ENCODE peak calls at places on chromosomes 1 and 21, in six cellular contexts. S is IMR-90; Q is H7; Y is CD8-positive, alpha-beta memory T cell; L is left ventricle myocardium inferior; H is fibroblast of villous mesenchyme. U is an unnamed sample.

GRCh38 chr1:157113116-157113515 is 13.5 kb upstream of the ETV3L start:
- DNase-seq in Q (no peak), H (no peak), L (no peak), Y (no peak), S (no peak), U (no peak)

GRCh38 chr1:67191668-67192520 is 25.6 kb downstream of the IL23R start:
- DNase-seq in L (no peak), Y (no peak), Q (no peak), S (no peak), H (peak), U (no peak)

GRCh38 chr1:67465371-67465770 is 35.2 kb upstream of the SERBP1 start:
- DNase-seq in S (no peak), L (no peak), H (no peak), Q (no peak), Y (no peak), U (no peak)

GRCh38 chr21:14551741-14552140 is 5.6 kb upstream of the SAMSN1 start:
- DNase-seq in Q (no peak), H (no peak), S (no peak), Y (no peak), L (no peak), U (no peak)

GRCh38 chr1:12301518-12302237 is 71.8 kb downstream of the VPS13D start:
- DNase-seq in H (no peak), S (no peak), Y (no peak), L (no peak), Q (no peak), U (no peak)

GRCh38 chr1:12245116-12245515 is 15.3 kb downstream of the VPS13D start:
- DNase-seq in Y (no peak), S (no peak), H (peak), Q (no peak), L (no peak), U (no peak)

GRCh38 chr1:233364695-233365539 is 37.4 kb downstream of the MAP3K21 start:
- DNase-seq in H (peak), Y (no peak), S (peak), Q (peak), L (no peak), U (peak)

GRCh38 chr1:224769987-224770693 is 154.0 kb downstream of the CNIH3 start:
- DNase-seq in Q (no peak), L (no peak), H (peak), Y (no peak), S (peak), U (no peak)

GRCh38 chr1:21261551-21262281 is 28.5 kb downstream of the ECE1 start:
- DNase-seq in H (peak), Q (no peak), Y (no peak), S (peak), L (peak), U (no peak)

GRCh38 chr1:204089044-204089751 is 16.3 kb downstream of the SOX13 start:
- DNase-seq in H (peak), S (no peak), Y (no peak), Q (peak), L (no peak), U (no peak)

GRCh38 chr1:116311756-116312691 is 61.0 kb upstream of the ATP1A1 start:
- DNase-seq in Y (no peak), L (no peak), Q (peak), S (no peak), H (no peak), U (no peak)

GRCh38 chr1:172276120-172276818 is 144.2 kb upstream of the C1orf105 start:
- DNase-seq in S (no peak), H (no peak), L (no peak), Q (no peak), Y (no peak), U (no peak)

GRCh38 chr1:39214714-39214997 is 10.2 kb downstream of the MACF1 start:
- DNase-seq in Q (no peak), H (no peak), Y (no peak), L (no peak), S (no peak), U (no peak)
- H3K4me3 ChIP-seq in Q (no peak), H (no peak), Y (peak), L (peak), S (no peak), U (peak)

GRCh38 chr1:181189691-181190361 is 101.3 kb downstream of the IER5 start:
- DNase-seq in H (peak), S (peak), Q (peak), L (peak), Y (peak), U (peak)

GRCh38 chr1:181191494-181192040 is 103.1 kb downstream of the IER5 start:
- DNase-seq in Y (no peak), H (no peak), Q (no peak), S (no peak), L (no peak), U (no peak)

GRCh38 chr1:181189245-181189644 is 100.7 kb downstream of the IER5 start:
- DNase-seq in H (no peak), L (no peak), Q (no peak), Y (no peak), S (no peak), U (no peak)

GRCh38 chr1:181192277-181192676 is 103.8 kb downstream of the IER5 start:
- DNase-seq in S (no peak), L (no peak), Q (no peak), Y (no peak), H (no peak), U (no peak)

GRCh38 chr1:181190362-181191035 is 102.0 kb downstream of the IER5 start:
- DNase-seq in H (no peak), Y (no peak), S (no peak), L (no peak), Q (peak), U (no peak)
- H3K4me3 ChIP-seq in H (peak), Y (no peak), S (no peak), L (peak), Q (peak), U (no peak)

GRCh38 chr1:211580303-211580687 is 1.3 kb upstream of the SLC30A1 start:
- DNase-seq in L (no peak), H (no peak), Q (no peak), S (no peak), Y (no peak), U (no peak)
- H3K4me3 ChIP-seq in L (peak), H (no peak), Q (no peak), S (no peak), Y (no peak), U (peak)

GRCh38 chr1:231418741-231419107 is 3.4 kb downstream of the EGLN1 start:
- DNase-seq in S (no peak), Y (no peak), H (no peak), L (no peak), Q (no peak), U (no peak)

GRCh38 chr1:231419147-231419546 is 2.9 kb downstream of the EGLN1 start:
- DNase-seq in L (no peak), H (no peak), Q (no peak), Y (no peak), S (no peak), U (peak)

GRCh38 chr1:231417503-231417902 is 4.6 kb downstream of the EGLN1 start:
- DNase-seq in S (no peak), H (no peak), L (no peak), Q (no peak), Y (no peak), U (no peak)

GRCh38 chr1:231416896-231417295 is 5.2 kb downstream of the EGLN1 start:
- DNase-seq in H (no peak), Y (no peak), Q (no peak), L (no peak), S (no peak), U (peak)

DNA sequence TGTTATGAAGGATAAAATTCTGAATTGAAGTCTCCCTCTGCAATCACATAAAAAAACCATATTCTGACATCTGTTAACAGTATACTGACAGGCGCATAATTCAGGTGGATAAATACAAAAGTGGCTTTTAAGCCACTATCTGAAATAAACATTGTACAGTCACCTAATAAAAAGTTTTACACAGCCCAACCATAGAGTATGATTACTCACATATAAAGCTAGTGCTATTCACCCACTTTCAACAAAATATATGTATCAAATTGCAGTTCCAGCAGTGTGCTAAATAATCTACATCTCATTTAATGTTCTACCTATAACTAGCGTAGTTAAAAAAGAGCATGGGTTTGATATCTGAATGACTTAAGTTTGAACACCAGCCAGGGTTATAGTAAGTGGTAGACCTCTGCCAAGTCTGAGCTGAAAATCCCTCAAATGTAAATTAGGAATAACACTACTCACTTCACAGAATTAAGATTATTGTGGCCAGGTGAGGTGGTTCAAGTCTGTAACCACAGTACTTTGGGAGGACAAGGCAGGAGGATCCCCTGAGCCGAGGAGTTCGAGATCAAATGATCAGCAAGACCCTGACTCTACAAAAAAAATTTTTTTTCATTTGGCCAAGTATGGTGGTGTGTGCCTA is 3.9 kb downstream of the EGLN1 start:
- DNase-seq in S (peak), L (no peak), Y (no peak), Q (no peak), H (no peak), U (no peak)
- H3K4me3 ChIP-seq in S (peak), L (peak), Y (peak), Q (no peak), H (peak), U (peak)

GRCh38 chr1:30758785-30759380 is 1.3 kb upstream of the LAPTM5 start:
- DNase-seq in Y (no peak), H (no peak), Q (peak), S (no peak), L (no peak), U (peak)

GRCh38 chr1:30757196-30757949 is at the start of gene LAPTM5:
- DNase-seq in Y (peak), H (peak), Q (no peak), L (peak), S (no peak), U (peak)

GRCh38 chr1:30759718-30760281 is 2.2 kb upstream of the LAPTM5 start:
- DNase-seq in S (no peak), Q (peak), L (no peak), H (no peak), Y (peak), U (no peak)

GRCh38 chr1:30756545-30757195 is 904 bp downstream of the LAPTM5 start:
- DNase-seq in L (peak), Q (no peak), H (peak), S (peak), Y (peak), U (peak)

DNA sequence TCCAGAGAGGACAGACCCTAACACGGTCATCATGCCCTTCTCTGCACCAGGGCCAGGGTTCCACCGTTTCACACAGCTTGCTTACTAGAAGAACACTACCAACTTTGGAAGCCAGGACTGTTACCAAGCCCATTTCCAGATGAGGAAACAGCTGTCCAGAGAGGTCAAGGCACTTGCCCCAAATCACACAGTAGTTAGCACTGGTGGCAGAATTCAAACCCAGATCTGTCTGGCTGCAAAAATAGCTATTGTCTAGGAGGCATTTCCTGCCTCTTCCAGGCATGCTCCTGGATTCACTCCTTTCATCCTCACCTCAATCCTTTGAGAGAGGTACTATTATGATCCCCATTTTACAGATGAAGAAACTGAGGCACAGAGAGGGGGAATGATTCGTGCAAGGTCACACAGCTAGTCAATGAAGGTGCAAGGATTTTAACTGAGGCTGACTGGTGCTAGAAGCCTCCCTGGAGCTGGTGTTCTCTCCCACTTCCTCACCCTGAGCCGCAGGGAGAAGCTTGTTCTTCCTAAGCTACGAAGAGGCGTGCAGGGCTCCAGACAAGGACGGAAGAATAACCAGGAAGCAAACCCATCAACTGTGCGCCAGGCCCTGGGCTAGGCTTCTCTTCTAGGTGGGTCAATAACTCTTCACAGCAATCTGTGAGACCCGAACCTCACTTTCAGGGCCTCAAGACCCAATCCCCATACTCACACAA is 558 bp upstream of the LAPTM5 start:
- DNase-seq in Y (no peak), Q (no peak), H (no peak), L (no peak), S (no peak), U (no peak)
- H3K4me3 ChIP-seq in Y (peak), Q (no peak), H (no peak), L (peak), S (no peak), U (peak)

DNA sequence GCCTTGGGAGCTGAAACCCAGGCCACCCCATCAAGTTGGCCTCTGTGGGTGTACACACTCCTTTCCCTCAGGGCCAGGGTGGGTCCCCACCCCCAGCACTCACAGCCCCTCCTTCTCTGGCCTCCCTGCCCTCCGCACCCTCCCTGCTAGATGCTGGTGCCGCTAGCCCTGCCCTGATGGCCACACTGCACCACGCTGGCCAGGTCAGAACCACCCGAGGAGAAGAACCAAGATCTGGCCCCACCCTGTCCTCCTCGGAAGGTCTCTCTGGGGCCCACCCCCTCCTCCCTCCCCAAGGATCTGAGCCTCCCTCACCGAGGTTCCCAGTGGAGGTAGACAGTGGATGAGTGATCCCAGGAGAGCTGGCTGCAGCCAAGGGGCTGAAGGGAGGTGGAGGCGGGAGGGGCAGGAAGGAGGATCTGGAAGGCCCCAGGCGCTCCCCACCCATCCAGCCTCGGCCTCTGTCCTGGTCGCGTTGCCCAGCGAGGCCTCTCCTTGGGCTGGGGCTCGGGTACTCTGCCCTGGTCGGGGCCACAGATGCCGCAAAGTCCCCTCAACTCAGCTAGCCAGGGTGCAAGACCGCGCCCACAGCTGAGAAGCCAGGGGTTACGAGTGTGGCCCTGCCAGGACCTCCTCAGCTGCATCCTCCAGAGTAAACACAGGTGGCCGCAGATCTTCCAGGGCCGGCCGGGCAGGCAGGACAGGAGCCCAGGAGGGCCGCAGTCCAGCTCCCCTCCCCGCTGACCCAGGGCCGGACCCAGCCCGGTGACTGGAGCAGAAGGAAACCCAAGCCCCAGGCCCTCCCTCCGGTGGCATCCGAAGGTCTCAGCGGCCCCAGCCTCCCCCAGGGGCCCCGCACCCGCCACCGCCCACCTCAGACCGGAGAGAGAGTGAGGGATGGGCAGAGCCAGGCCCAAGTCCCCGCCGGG is 5.2 kb downstream of the B3GALT6 start:
- DNase-seq in H (no peak), L (no peak), Q (peak), Y (no peak), S (no peak), U (no peak)
- H3K4me3 ChIP-seq in H (no peak), L (no peak), Q (no peak), Y (no peak), S (no peak), U (no peak)